ENCODE peak calls at places on chromosomes 12 and 14, in five cellular contexts. K is Peyer's patch, J is uterus, R is heart left ventricle, E is spleen. X is an unnamed sample.
A peak's percentile ranks its signal among the peaks of the same experiment; 100 is the strongest.

GRCh38 chr14:77580477-77580876 is 36.0 kb downstream of the SPTLC2 start:
- DNase-seq in K (no peak), J (no peak), R (no peak), E (no peak), X (no peak)

GRCh38 chr12:106079148-106079738 is 59.5 kb downstream of the NUAK1 start:
- DNase-seq in K (no peak), J (no peak), R (no peak), E (no peak), X (no peak)

GRCh38 chr12:52204095-52204930 is 12.5 kb upstream of the KRT80 start:
- DNase-seq in K (no peak), J (no peak), R (no peak), E (peak; percentile 38), X (no peak)

GRCh38 chr14:101478796-101479410 is 82.4 kb upstream of the DIO3 start:
- DNase-seq in K (no peak), J (peak; percentile 13), R (no peak), E (peak; percentile 47), X (no peak)

GRCh38 chr14:101551729-101552595 is 9.3 kb upstream of the DIO3 start:
- DNase-seq in K (no peak), J (no peak), R (no peak), E (no peak), X (no peak)

GRCh38 chr12:80624986-80625530 is 82.4 kb upstream of the MYF6 start:
- DNase-seq in K (no peak), J (no peak), R (no peak), E (no peak), X (no peak)

GRCh38 chr12:132452596-132453350 is 37.2 kb upstream of the FBRSL1 start:
- DNase-seq in K (no peak), J (no peak), R (no peak), E (peak; percentile 69), X (no peak)

GRCh38 chr14:68703093-68703492 is 89.8 kb downstream of the ZFP36L1 start:
- DNase-seq in K (peak; percentile 43), J (no peak), R (no peak), E (no peak), X (peak; percentile 86)

GRCh38 chr12:111454311-111454710 is 48.6 kb downstream of the SH2B3 start:
- DNase-seq in K (no peak), J (no peak), R (no peak), E (no peak), X (peak; percentile 34)

GRCh38 chr12:30795410-30795659 is 40.6 kb upstream of the CAPRIN2 start:
- DNase-seq in K (no peak), J (no peak), R (no peak), E (no peak), X (no peak)

GRCh38 chr12:71639341-71639760 is 24.3 kb downstream of the ZFC3H1 start:
- DNase-seq in K (no peak), J (no peak), R (peak; percentile 29), E (no peak), X (no peak)

GRCh38 chr12:27003421-27004311 is 10.5 kb downstream of the TM7SF3 start:
- DNase-seq in K (no peak), J (no peak), R (no peak), E (no peak), X (no peak)

GRCh38 chr12:104504151-104504550 is 47.4 kb downstream of the CHST11 start:
- DNase-seq in K (no peak), J (no peak), R (no peak), E (no peak), X (no peak)

GRCh38 chr14:92531151-92531873 is 17.7 kb downstream of the RIN3 start:
- DNase-seq in K (peak; percentile 55), J (no peak), R (no peak), E (peak; percentile 89), X (no peak)

GRCh38 chr12:49550853-49551252 is 12.0 kb downstream of the KCNH3 start:
- DNase-seq in K (no peak), J (no peak), R (no peak), E (no peak), X (no peak)

GRCh38 chr12:102740157-102741032 is 176.6 kb downstream of the PAH start:
- DNase-seq in K (no peak), J (no peak), R (no peak), E (no peak), X (no peak)

GRCh38 chr12:121580959-121581680 is at the start of gene KDM2B:
- DNase-seq in K (peak; percentile 32), J (peak; percentile 23), R (peak; percentile 45), E (no peak), X (no peak)

GRCh38 chr12:58504539-58504938 is 415.8 kb downstream of the LRIG3 start:
- DNase-seq in K (no peak), J (no peak), R (no peak), E (no peak), X (no peak)

GRCh38 chr12:28497889-28498411 is 307.7 kb downstream of the CCDC91 start:
- DNase-seq in K (no peak), J (no peak), R (no peak), E (no peak), X (no peak)

GRCh38 chr12:210277-211141 is 3.4 kb downstream of the SLC6A12 start:
- DNase-seq in K (no peak), J (no peak), R (no peak), E (no peak), X (no peak)

GRCh38 chr14:74604157-74604556 is 7.9 kb downstream of the LTBP2 start:
- DNase-seq in K (no peak), J (no peak), R (no peak), E (no peak), X (no peak)

GRCh38 chr12:128843538-128843937 is 9.7 kb upstream of the GLT1D1 start:
- DNase-seq in K (no peak), J (no peak), R (no peak), E (no peak), X (no peak)

GRCh38 chr12:124633954-124634352 is 66.5 kb upstream of the NCOR2 start:
- DNase-seq in K (no peak), J (no peak), R (no peak), E (no peak), X (no peak)

GRCh38 chr14:37544407-37544806 is 50.6 kb downstream of the FOXA1 start:
- DNase-seq in K (no peak), J (no peak), R (no peak), E (no peak), X (no peak)

GRCh38 chr12:71799105-71799504 is 40.5 kb upstream of the TBC1D15 start:
- DNase-seq in K (no peak), J (no peak), R (no peak), E (no peak), X (no peak)

GRCh38 chr14:76810953-76811400 is 1.7 kb downstream of the ANGEL1 start:
- DNase-seq in K (no peak), J (no peak), R (no peak), E (no peak), X (no peak)

GRCh38 chr12:121575952-121576615 is 4.7 kb downstream of the KDM2B start:
- DNase-seq in K (no peak), J (no peak), R (no peak), E (no peak), X (no peak)

DNA sequence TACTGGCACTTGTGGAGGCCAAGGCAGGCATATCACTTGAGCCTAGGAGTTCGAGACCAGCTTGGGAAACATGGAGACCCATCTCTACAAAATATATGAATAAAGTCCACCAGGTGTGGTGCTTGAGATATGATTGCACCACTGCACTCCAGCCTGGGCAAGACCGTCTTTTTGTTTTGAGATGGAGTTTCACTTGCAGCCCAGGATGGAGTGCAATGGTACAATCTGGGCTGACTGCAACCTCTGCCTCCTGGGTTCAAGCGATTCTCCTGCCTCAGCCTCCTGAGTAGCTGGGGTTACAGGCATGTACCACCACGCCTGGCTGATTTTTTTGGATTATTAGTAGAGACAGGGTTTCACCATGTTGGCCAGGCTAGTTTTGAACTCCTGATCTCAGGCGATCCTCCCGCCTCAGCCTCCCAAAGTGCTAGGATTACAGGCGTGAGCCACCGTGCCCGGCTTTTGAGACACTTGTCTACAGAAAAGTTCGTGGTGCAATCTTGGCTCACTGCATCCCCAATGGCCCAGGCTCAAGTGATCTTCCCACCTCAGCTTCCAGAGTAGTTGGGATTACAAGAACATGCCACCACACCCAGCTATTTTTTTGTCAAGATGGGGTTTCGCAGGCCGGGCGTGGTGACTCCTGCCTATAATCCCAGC is 16.3 kb upstream of the ATP5F1B start:
- DNase-seq in K (no peak), J (no peak), R (no peak), E (peak; percentile 24), X (no peak)
- TF ChIP-seq POLR2A in K (no peak), J (no peak), R (no peak), E (no peak), X (no peak)

DNA sequence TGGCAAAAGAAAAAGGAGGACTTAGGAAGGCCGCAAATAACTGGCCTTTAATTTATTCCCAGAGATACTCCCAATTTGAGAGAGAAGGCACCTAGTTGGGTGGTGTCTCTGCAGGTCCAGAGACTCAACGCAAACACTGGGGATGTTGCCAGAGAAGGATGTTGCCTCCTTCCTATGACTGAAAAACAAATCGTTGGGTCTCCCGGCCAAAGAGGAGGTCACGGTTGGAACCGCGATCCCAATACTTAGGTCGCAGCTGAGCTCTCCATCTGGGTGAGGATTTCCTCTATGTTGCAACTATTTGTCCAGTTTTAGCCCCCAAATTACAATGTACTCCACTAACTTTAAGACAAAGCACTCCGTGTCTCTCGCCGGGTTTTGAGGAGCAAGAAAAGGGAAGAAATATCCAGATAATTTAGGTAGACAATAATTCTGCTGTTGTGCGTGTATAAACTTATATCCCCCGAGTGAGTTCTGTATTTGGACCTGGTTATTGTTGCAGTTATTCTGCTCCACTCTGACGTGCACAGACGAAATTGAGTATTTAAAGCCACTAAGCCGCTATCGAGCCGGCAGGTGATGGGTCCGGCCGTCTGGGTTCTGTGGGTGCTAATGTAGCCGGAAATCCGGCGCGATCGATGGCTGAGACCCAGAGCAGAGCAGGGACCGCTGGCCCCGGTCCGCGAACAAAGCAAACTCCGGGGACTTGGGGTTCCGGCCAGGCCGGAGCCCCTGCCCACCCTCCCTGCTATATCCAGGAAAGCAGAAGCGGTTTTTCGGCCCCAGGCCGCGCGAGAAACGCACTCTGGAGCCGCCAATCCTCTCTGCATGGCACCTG is 5.7 kb downstream of the HOXC12 start:
- DNase-seq in K (no peak), J (peak; percentile 14), R (no peak), E (no peak), X (no peak)
- H3K4me3 ChIP-seq in K (no peak overlapping the region), J (no peak overlapping the region), R (no peak overlapping the region), E (no peak overlapping the region), X (no peak overlapping the region)

DNA sequence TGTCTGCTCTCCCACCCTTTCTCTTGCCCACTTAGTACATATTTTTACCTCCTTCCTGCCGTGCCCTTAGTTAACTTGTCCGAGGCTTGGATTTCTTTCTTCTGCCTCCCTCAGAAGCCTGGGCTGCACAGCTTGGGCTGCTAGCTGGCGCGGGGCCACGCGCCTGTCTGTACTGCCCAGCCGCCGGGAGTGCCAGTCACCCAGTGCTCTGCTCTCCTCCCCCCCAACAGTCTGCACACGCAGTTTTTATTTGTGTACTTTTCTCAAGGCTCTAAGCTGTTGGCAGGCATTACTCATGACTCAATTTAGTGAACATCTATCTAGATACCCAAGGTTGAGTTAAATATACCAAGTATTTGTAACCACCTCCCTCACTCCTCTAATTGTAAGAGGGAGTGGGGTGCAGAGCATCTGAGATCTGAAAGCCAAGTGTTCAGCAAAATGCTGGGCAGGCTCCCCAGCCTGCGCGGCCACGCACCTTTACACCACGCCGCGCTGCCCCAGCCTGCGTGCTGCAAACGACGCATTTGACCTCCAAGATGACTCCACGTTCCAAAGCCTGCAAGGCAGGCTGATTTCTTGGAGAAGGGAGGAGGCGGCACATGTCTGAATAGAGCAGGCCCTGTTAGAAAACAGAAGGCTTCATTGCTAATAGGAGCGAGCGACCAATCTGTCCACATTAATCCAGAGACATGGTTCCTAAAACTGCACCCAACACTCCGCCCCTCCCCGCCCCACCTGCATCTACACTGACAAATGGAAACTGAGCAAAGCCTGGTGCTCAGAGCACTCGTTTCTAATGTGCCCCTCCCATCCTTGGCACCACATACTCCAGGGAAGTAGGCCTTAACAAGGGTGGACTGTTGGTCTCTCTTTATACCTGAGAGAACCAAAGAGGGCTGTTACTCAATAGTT is 18.2 kb upstream of the CACNA2D4 start:
- DNase-seq in K (no peak), J (peak; percentile 60), R (peak; percentile 81), E (peak; percentile 66), X (no peak)
- TF ChIP-seq CTCF in K (no peak), J (no peak), R (no peak), E (no peak), X (no peak)

GRCh38 chr12:48143898-48144297 is 13.4 kb downstream of the ASB8 start:
- DNase-seq in K (no peak), J (no peak), R (no peak), E (no peak), X (no peak)
- TF ChIP-seq POLR2A in K (no peak), J (no peak), R (no peak), E (no peak), X (no peak)